ENCODE peak calls at places on chromosomes 12 and 14, in eight cellular contexts. T is right cardiac atrium; F is stimulated activated CD4-positive, alpha-beta T cell treated with anti-CD3 and anti-CD28 coated beads, Interleukin-15, amount 100 ng/mL, for 48 hours; K is esophagus muscularis mucosa; P is GM12891; S is fibroblast of villous mesenchyme; R is activated naive CD4-positive, alpha-beta T cell treated with anti-CD3 and anti-CD28 coated beads, Interleukin-2, amount 10 ng/mL, durations not matched to agents 7 days and 5 days; O is MG63. H is an unnamed sample.

GRCh38 chr12:2214411-2214810 is 161.6 kb downstream of the CACNA1C start:
- DNase-seq in R (no peak), S (no peak), T (no peak), F (no peak), K (no peak), O (no peak), P (no peak), H (no peak)

GRCh38 chr12:1799882-1800645 is 20.3 kb upstream of the LRTM2 start:
- DNase-seq in F (no peak), K (no peak), T (no peak), O (no peak), P (no peak), R (no peak), S (no peak), H (no peak)

GRCh38 chr12:12682284-12682683 is 13.7 kb downstream of the GPR19 start:
- DNase-seq in R (no peak), K (no peak), F (no peak), S (no peak), O (no peak), P (no peak), T (no peak), H (no peak)

GRCh38 chr12:117671734-117672133 is 297.1 kb downstream of the KSR2 start:
- DNase-seq in T (peak; percentile 64), R (no peak), O (peak; percentile 32), F (no peak), K (no peak), S (no peak), P (peak; percentile 17), H (no peak)

GRCh38 chr12:108888031-108888430 is 8.1 kb downstream of the DAO start:
- DNase-seq in F (no peak), P (no peak), K (no peak), O (no peak), R (no peak), S (no peak), T (no peak), H (no peak)

GRCh38 chr12:51341259-51342007 is 5.0 kb downstream of the CELA1 start:
- DNase-seq in R (peak; percentile 82), S (peak; percentile 70), T (peak; percentile 70), F (peak; percentile 37), O (peak; percentile 30), K (no peak), P (no peak), H (peak; percentile 64)

GRCh38 chr12:97756066-97756701 is 293.6 kb downstream of the RMST start:
- DNase-seq in S (no peak), F (no peak), O (no peak), K (no peak), P (no peak), R (no peak), T (peak; percentile 41), H (no peak)

GRCh38 chr12:48924617-48925217 is 575 bp downstream of the FKBP11 start:
- DNase-seq in P (peak; percentile 81), O (no peak), K (no peak), S (peak; percentile 61), F (peak; percentile 53), T (peak; percentile 77), R (peak; percentile 80), H (peak; percentile 72)

GRCh38 chr12:58433969-58434368 is 486.3 kb downstream of the LRIG3 start:
- DNase-seq in O (no peak), S (peak; percentile 73), R (no peak), F (no peak), T (no peak), P (no peak), K (no peak), H (no peak)

GRCh38 chr14:96204151-96205058 is at the start of gene BDKRB2:
- DNase-seq in S (peak; percentile 90), R (no peak), T (peak; percentile 68), O (peak; percentile 82), P (no peak), K (no peak), F (no peak), H (no peak)

GRCh38 chr12:97159397-97159796 is 252.3 kb downstream of the NEDD1 start:
- DNase-seq in S (no peak), P (no peak), R (no peak), T (no peak), O (no peak), F (no peak), K (no peak), H (no peak)

GRCh38 chr12:32983968-32984367 is 87.4 kb upstream of the PKP2 start:
- DNase-seq in F (no peak), T (no peak), R (no peak), O (no peak), P (no peak), K (no peak), S (no peak), H (no peak)

GRCh38 chr14:35829449-35829848 is 3.3 kb downstream of the BRMS1L start:
- DNase-seq in F (no peak), R (no peak), P (no peak), O (no peak), S (no peak), K (no peak), T (no peak), H (no peak)

GRCh38 chr14:85463512-85463911 is 66.4 kb upstream of the FLRT2 start:
- DNase-seq in R (no peak), O (no peak), F (no peak), P (no peak), S (no peak), T (no peak), K (no peak), H (no peak)

GRCh38 chr14:95389471-95390011 is 69.8 kb upstream of the CLMN start:
- DNase-seq in S (peak; percentile 12), K (no peak), F (no peak), R (no peak), P (no peak), T (peak; percentile 87), O (no peak), H (no peak)

GRCh38 chr12:110689601-110690430 is 901 bp upstream of the HVCN1 start:
- DNase-seq in T (peak; percentile 76), O (no peak), F (peak; percentile 12), R (peak; percentile 79), S (no peak), P (peak; percentile 68), K (no peak), H (peak; percentile 18)

GRCh38 chr12:122422769-122423257 is 344 bp upstream of the CLIP1 start:
- DNase-seq in S (peak; percentile 60), T (no peak), R (no peak), K (no peak), F (peak; percentile 35), P (no peak), O (peak; percentile 61), H (peak; percentile 7)

GRCh38 chr14:75274899-75275569 is 3.6 kb upstream of the FOS start:
- DNase-seq in R (peak; percentile 40), T (no peak), K (no peak), O (no peak), F (no peak), P (peak; percentile 27), S (peak; percentile 95), H (peak; percentile 67)

GRCh38 chr12:12559699-12560296 is 2.9 kb downstream of the DUSP16 start:
- DNase-seq in P (no peak), S (no peak), R (no peak), K (no peak), O (no peak), T (no peak), F (no peak), H (no peak)

GRCh38 chr14:100530270-100531072 is 56.7 kb downstream of the BEGAIN start:
- DNase-seq in S (no peak), F (no peak), K (no peak), T (no peak), O (no peak), R (peak; percentile 15), P (no peak), H (no peak)

GRCh38 chr12:56634242-56634836 is 4.2 kb upstream of the BAZ2A start:
- DNase-seq in F (no peak), S (no peak), P (no peak), O (peak; percentile 26), K (no peak), R (peak; percentile 49), T (peak; percentile 74), H (no peak)

GRCh38 chr12:94092516-94093241 is 55.7 kb upstream of the PLXNC1 start:
- DNase-seq in K (no peak), P (no peak), F (no peak), R (no peak), T (no peak), O (peak; percentile 57), S (peak; percentile 86), H (no peak)

GRCh38 chr12:107843351-107844311 is 69.1 kb downstream of the ASCL4 start:
- DNase-seq in R (no peak), K (no peak), S (no peak), T (peak; percentile 47), O (no peak), P (peak; percentile 10), F (no peak), H (no peak)

GRCh38 chr14:67358914-67359313 is 690 bp downstream of the ATP6V1D start:
- DNase-seq in F (no peak), P (no peak), R (peak; percentile 23), T (no peak), O (no peak), S (no peak), K (no peak), H (no peak)

GRCh38 chr12:14416658-14417057 is 51.2 kb downstream of the ATF7IP start:
- DNase-seq in F (no peak), K (no peak), O (no peak), S (peak; percentile 90), T (no peak), P (no peak), R (peak; percentile 47), H (peak; percentile 16)

GRCh38 chr12:131894981-131895639 is 688 bp downstream of the ULK1 start:
- DNase-seq in O (no peak), K (no peak), T (peak; percentile 73), P (peak; percentile 44), S (no peak), F (no peak), R (peak; percentile 30), H (no peak)

H was measured in effector CD4-positive, alpha-beta T cell.